ENCODE peak calls at places on chromosomes 4 and X, in nine cellular contexts. One of them, this sample, is unnamed.
A peak's percentile ranks its signal among the peaks of the same experiment; 100 is the strongest.

GRCh38 chr4:76250962-76251361 is 559 bp upstream of the FAM47E start:
- ATAC-seq in heart right ventricle: peak; percentile 26
- ATAC-seq in upper lobe of left lung: peak; percentile 33
- ATAC-seq in naive thymus-derived CD4-positive, alpha-beta T cell: no peak
- ATAC-seq in heart left ventricle: peak; percentile 46
- ATAC-seq in aorta: no peak
- ATAC-seq in upper lobe of right lung: peak; percentile 35
- ATAC-seq in gastrocnemius medialis: peak; percentile 77
- ATAC-seq in A549: no peak
- ATAC-seq in this sample: no peak

GRCh38 chrX:34849371-34849770 is 93.2 kb upstream of the FAM47B start:
- ATAC-seq in heart right ventricle: no peak
- ATAC-seq in upper lobe of left lung: no peak
- ATAC-seq in upper lobe of right lung: no peak
- ATAC-seq in gastrocnemius medialis: no peak
- ATAC-seq in aorta: no peak
- ATAC-seq in heart left ventricle: no peak
- ATAC-seq in A549: no peak
- ATAC-seq in naive thymus-derived CD4-positive, alpha-beta T cell: no peak
- ATAC-seq in this sample: no peak

GRCh38 chrX:37350034-37350365 is 836 bp downstream of the PRRG1 start:
- ATAC-seq in heart right ventricle: peak; percentile 40
- ATAC-seq in aorta: peak; percentile 11
- ATAC-seq in upper lobe of right lung: no peak
- ATAC-seq in heart left ventricle: no peak
- ATAC-seq in A549: no peak
- ATAC-seq in gastrocnemius medialis: peak; percentile 37
- ATAC-seq in upper lobe of left lung: peak; percentile 61
- ATAC-seq in naive thymus-derived CD4-positive, alpha-beta T cell: no peak
- ATAC-seq in this sample: peak; percentile 2

GRCh38 chr4:2497931-2498330 is 29.0 kb downstream of the RNF4 start:
- ATAC-seq in heart right ventricle: peak; percentile 32
- ATAC-seq in naive thymus-derived CD4-positive, alpha-beta T cell: peak; percentile 84
- ATAC-seq in heart left ventricle: peak; percentile 47
- ATAC-seq in A549: no peak
- ATAC-seq in aorta: no peak
- ATAC-seq in upper lobe of right lung: peak; percentile 84
- ATAC-seq in gastrocnemius medialis: no peak
- ATAC-seq in upper lobe of left lung: peak; percentile 75
- ATAC-seq in this sample: peak; percentile 60

GRCh38 chrX:11462136-11462535 is 168.9 kb downstream of the AMELX start:
- ATAC-seq in aorta: peak; percentile 46
- ATAC-seq in heart left ventricle: no peak
- ATAC-seq in A549: no peak
- ATAC-seq in gastrocnemius medialis: no peak
- ATAC-seq in naive thymus-derived CD4-positive, alpha-beta T cell: no peak
- ATAC-seq in upper lobe of right lung: no peak
- ATAC-seq in heart right ventricle: no peak
- ATAC-seq in upper lobe of left lung: no peak
- ATAC-seq in this sample: no peak

GRCh38 chr4:3249681-3250437 is 900 bp downstream of the MSANTD1 start:
- ATAC-seq in upper lobe of left lung: no peak
- ATAC-seq in heart left ventricle: no peak
- ATAC-seq in heart right ventricle: no peak
- ATAC-seq in aorta: no peak
- ATAC-seq in gastrocnemius medialis: no peak
- ATAC-seq in naive thymus-derived CD4-positive, alpha-beta T cell: no peak
- ATAC-seq in A549: no peak
- ATAC-seq in upper lobe of right lung: no peak
- ATAC-seq in this sample: no peak

GRCh38 chrX:39506131-39506530 is 591.6 kb downstream of the BCOR start:
- ATAC-seq in A549: no peak
- ATAC-seq in naive thymus-derived CD4-positive, alpha-beta T cell: no peak
- ATAC-seq in aorta: no peak
- ATAC-seq in upper lobe of right lung: no peak
- ATAC-seq in heart left ventricle: no peak
- ATAC-seq in heart right ventricle: no peak
- ATAC-seq in upper lobe of left lung: no peak
- ATAC-seq in gastrocnemius medialis: no peak
- ATAC-seq in this sample: no peak

GRCh38 chrX:136780738-136781137 is at the start of gene ARHGEF6:
- ATAC-seq in gastrocnemius medialis: peak; percentile 74
- ATAC-seq in upper lobe of left lung: no peak
- ATAC-seq in naive thymus-derived CD4-positive, alpha-beta T cell: peak; percentile 72
- ATAC-seq in A549: no peak
- ATAC-seq in upper lobe of right lung: peak; percentile 65
- ATAC-seq in aorta: no peak
- ATAC-seq in heart right ventricle: peak; percentile 66
- ATAC-seq in heart left ventricle: peak; percentile 59
- ATAC-seq in this sample: no peak

GRCh38 chr4:56551516-56551915 is 45.9 kb downstream of the ARL9 start:
- ATAC-seq in aorta: no peak
- ATAC-seq in heart right ventricle: no peak
- ATAC-seq in upper lobe of right lung: no peak
- ATAC-seq in A549: no peak
- ATAC-seq in gastrocnemius medialis: no peak
- ATAC-seq in heart left ventricle: no peak
- ATAC-seq in upper lobe of left lung: no peak
- ATAC-seq in naive thymus-derived CD4-positive, alpha-beta T cell: no peak
- ATAC-seq in this sample: no peak

GRCh38 chr4:178027796-178028195 is 585.6 kb upstream of the AGA start:
- ATAC-seq in naive thymus-derived CD4-positive, alpha-beta T cell: no peak
- ATAC-seq in aorta: no peak
- ATAC-seq in upper lobe of left lung: no peak
- ATAC-seq in heart right ventricle: peak; percentile 53
- ATAC-seq in upper lobe of right lung: no peak
- ATAC-seq in heart left ventricle: peak; percentile 66
- ATAC-seq in A549: no peak
- ATAC-seq in gastrocnemius medialis: no peak
- ATAC-seq in this sample: no peak

DNA sequence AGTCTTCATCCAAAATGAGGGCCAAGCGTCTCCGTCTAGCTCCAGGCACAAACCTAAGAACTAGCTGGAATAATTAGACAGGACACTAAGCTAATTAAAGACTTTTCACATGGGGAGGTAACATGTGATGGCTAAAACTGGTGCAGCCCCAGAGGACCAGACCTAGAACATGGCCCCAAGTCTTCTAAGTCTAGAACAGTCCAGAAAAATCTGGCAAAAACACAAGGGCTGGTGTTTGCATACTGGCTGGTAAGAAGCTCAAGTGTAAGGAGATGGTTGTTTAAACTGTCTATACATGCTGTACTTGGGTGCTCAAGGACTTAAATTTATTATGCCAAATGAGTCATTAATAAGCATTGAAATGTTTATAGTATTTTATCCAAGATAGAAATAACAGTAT is 10.0 kb downstream of the SH3KBP1 start:
- ATAC-seq in A549: no peak
- ATAC-seq in heart left ventricle: no peak
- ATAC-seq in naive thymus-derived CD4-positive, alpha-beta T cell: no peak
- ATAC-seq in heart right ventricle: no peak
- ATAC-seq in upper lobe of right lung: no peak
- ATAC-seq in upper lobe of left lung: no peak
- ATAC-seq in gastrocnemius medialis: no peak
- ATAC-seq in aorta: no peak
- ATAC-seq in this sample: no peak
- H3K4me1 ChIP-seq in A549: peaks cover 14% of the 10 kb centered on the region
- H3K4me1 ChIP-seq in heart left ventricle: no peaks in the 10 kb centered on the region
- H3K4me1 ChIP-seq in naive thymus-derived CD4-positive, alpha-beta T cell: peaks cover 6% of the 10 kb centered on the region
- H3K4me1 ChIP-seq in heart right ventricle: no peaks in the 10 kb centered on the region
- H3K4me1 ChIP-seq in upper lobe of right lung: no peaks in the 10 kb centered on the region
- H3K4me1 ChIP-seq in upper lobe of left lung: no peaks in the 10 kb centered on the region
- H3K4me1 ChIP-seq in gastrocnemius medialis: no peaks in the 10 kb centered on the region
- H3K4me1 ChIP-seq in aorta: no peaks in the 10 kb centered on the region
- H3K4me1 ChIP-seq in this sample: peaks cover 6% of the 10 kb centered on the region

DNA sequence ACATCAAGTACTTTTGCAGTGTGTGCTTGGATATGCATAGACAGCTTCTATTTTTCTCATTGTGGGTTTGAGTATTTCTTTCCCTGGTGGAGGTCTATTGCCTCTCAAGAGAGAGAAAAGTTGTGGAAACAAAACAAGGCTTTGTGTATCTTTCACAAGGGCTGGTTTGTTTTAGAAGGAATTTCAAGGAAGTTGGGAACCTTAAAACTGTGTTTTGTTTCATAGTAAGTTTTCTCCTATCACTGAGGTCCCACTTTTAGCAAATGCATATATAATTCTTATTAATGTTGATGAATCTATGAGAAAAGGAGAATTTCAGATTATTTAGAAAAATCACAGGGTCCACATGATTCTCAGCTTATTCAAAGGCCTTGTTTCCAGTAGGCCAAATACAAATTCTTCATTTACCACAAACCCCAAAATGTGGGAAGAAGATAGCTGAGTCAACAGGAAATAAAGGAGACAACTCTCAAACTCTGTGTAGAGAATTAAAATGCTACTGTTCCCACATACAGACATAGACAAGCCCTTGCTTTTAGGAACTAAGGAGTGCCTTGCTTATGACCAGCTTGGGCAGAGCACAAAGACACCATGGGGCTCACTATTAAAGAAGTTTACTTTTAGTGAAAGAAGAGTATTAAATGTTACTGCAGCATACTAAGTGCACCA is 177.3 kb upstream of the LEF1 start:
- ATAC-seq in upper lobe of right lung: no peak
- ATAC-seq in aorta: no peak
- ATAC-seq in gastrocnemius medialis: no peak
- ATAC-seq in naive thymus-derived CD4-positive, alpha-beta T cell: no peak
- ATAC-seq in heart left ventricle: no peak
- ATAC-seq in heart right ventricle: no peak
- ATAC-seq in upper lobe of left lung: no peak
- ATAC-seq in A549: no peak
- ATAC-seq in this sample: no peak
- H3K4me1 ChIP-seq in upper lobe of right lung: no peaks in the 10 kb centered on the region
- H3K4me1 ChIP-seq in aorta: no peaks in the 10 kb centered on the region
- H3K4me1 ChIP-seq in gastrocnemius medialis: no peaks in the 10 kb centered on the region
- H3K4me1 ChIP-seq in naive thymus-derived CD4-positive, alpha-beta T cell: peaks cover 12% of the 10 kb centered on the region
- H3K4me1 ChIP-seq in heart left ventricle: peaks cover 2% of the 10 kb centered on the region
- H3K4me1 ChIP-seq in heart right ventricle: peaks cover 9% of the 10 kb centered on the region
- H3K4me1 ChIP-seq in upper lobe of left lung: no peaks in the 10 kb centered on the region
- H3K4me1 ChIP-seq in A549: no peaks in the 10 kb centered on the region
- H3K4me1 ChIP-seq in this sample: no peaks in the 10 kb centered on the region

GRCh38 chr4:98627883-98628282 is 30.5 kb downstream of the TSPAN5 start:
- ATAC-seq in heart right ventricle: peak; percentile 64
- ATAC-seq in A549: no peak
- ATAC-seq in gastrocnemius medialis: no peak
- ATAC-seq in upper lobe of left lung: no peak
- ATAC-seq in heart left ventricle: peak; percentile 59
- ATAC-seq in naive thymus-derived CD4-positive, alpha-beta T cell: no peak
- ATAC-seq in upper lobe of right lung: no peak
- ATAC-seq in aorta: no peak
- ATAC-seq in this sample: peak; percentile 28
- H3K4me1 ChIP-seq in heart right ventricle: peaks cover 32% of the 10 kb centered on the region
- H3K4me1 ChIP-seq in A549: peaks cover 39% of the 10 kb centered on the region
- H3K4me1 ChIP-seq in gastrocnemius medialis: no peaks in the 10 kb centered on the region
- H3K4me1 ChIP-seq in upper lobe of left lung: no peaks in the 10 kb centered on the region
- H3K4me1 ChIP-seq in heart left ventricle: peaks cover 26% of the 10 kb centered on the region
- H3K4me1 ChIP-seq in naive thymus-derived CD4-positive, alpha-beta T cell: no peaks in the 10 kb centered on the region
- H3K4me1 ChIP-seq in upper lobe of right lung: no peaks in the 10 kb centered on the region
- H3K4me1 ChIP-seq in aorta: no peaks in the 10 kb centered on the region
- H3K4me1 ChIP-seq in this sample: peaks cover 4% of the 10 kb centered on the region

DNA sequence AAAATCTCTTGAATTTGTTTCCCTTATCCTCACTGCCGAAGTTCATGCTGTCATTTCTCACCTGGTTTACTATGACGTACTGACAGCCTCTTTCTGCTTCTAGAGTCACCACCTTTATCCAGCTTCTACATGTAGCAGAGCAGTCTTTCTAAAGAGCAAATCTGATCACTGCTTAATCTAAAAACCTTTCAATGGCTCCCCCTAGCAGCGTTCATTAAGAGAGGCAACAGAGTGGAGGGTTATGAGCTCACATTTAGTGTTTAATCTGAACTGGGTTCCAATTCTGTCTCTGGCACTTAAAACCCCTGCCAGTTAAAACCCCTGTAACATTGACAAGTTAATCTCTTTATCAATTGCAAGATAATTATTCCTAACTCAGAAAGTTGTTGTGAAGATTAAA is 4.4 kb downstream of the RBPJ start:
- ATAC-seq in gastrocnemius medialis: no peak
- ATAC-seq in naive thymus-derived CD4-positive, alpha-beta T cell: peak; percentile 46
- ATAC-seq in upper lobe of right lung: no peak
- ATAC-seq in heart right ventricle: no peak
- ATAC-seq in heart left ventricle: no peak
- ATAC-seq in aorta: no peak
- ATAC-seq in upper lobe of left lung: no peak
- ATAC-seq in A549: no peak
- ATAC-seq in this sample: no peak
- H3K4me1 ChIP-seq in gastrocnemius medialis: peaks cover 33% of the 10 kb centered on the region
- H3K4me1 ChIP-seq in naive thymus-derived CD4-positive, alpha-beta T cell: peaks cover 12% of the 10 kb centered on the region
- H3K4me1 ChIP-seq in upper lobe of right lung: peaks cover 7% of the 10 kb centered on the region
- H3K4me1 ChIP-seq in heart right ventricle: peaks cover 45% of the 10 kb centered on the region
- H3K4me1 ChIP-seq in heart left ventricle: peaks cover 52% of the 10 kb centered on the region
- H3K4me1 ChIP-seq in aorta: peaks cover 2% of the 10 kb centered on the region
- H3K4me1 ChIP-seq in upper lobe of left lung: peaks cover 18% of the 10 kb centered on the region
- H3K4me1 ChIP-seq in A549: peaks cover 14% of the 10 kb centered on the region
- H3K4me1 ChIP-seq in this sample: peaks cover 54% of the 10 kb centered on the region

DNA sequence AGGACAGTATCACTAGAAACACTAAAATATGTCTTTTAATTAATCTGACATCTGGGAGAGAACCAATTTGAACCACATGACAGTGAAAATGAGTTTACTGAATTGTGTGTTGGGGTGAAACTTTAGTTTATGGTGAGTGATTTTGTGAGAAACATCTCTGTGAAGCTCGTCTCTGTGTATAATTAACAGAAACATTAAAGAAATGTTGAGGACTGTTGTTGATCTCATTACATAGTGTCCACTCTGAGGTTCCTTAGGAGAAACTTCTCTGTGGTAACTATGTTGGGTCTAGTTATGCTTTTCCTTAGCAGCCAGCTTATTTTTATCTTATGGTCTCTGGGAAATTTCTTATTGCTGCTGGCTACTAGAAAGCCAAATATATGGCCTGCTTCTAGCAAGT is 15.8 kb downstream of the FGF2 start:
- ATAC-seq in heart right ventricle: no peak
- ATAC-seq in upper lobe of right lung: no peak
- ATAC-seq in gastrocnemius medialis: no peak
- ATAC-seq in aorta: no peak
- ATAC-seq in naive thymus-derived CD4-positive, alpha-beta T cell: no peak
- ATAC-seq in heart left ventricle: no peak
- ATAC-seq in upper lobe of left lung: no peak
- ATAC-seq in A549: no peak
- ATAC-seq in this sample: no peak
- H3K4me1 ChIP-seq in heart right ventricle: peaks cover 37% of the 10 kb centered on the region
- H3K4me1 ChIP-seq in upper lobe of right lung: no peaks in the 10 kb centered on the region
- H3K4me1 ChIP-seq in gastrocnemius medialis: peaks cover 2% of the 10 kb centered on the region
- H3K4me1 ChIP-seq in aorta: peaks cover 11% of the 10 kb centered on the region
- H3K4me1 ChIP-seq in naive thymus-derived CD4-positive, alpha-beta T cell: no peaks in the 10 kb centered on the region
- H3K4me1 ChIP-seq in heart left ventricle: peaks cover 28% of the 10 kb centered on the region
- H3K4me1 ChIP-seq in upper lobe of left lung: no peaks in the 10 kb centered on the region
- H3K4me1 ChIP-seq in A549: peaks cover 78% of the 10 kb centered on the region
- H3K4me1 ChIP-seq in this sample: peaks cover 10% of the 10 kb centered on the region